ENCODE peak calls at places on chromosomes 7 and 10, in ten cellular contexts. C is mammary epithelial cell; T is mesothelial cell of epicardium; O is psoas muscle; E is WTC11; J is Peyer's patch; L is AG09319; H is thoracic aorta; Y is breast epithelium; X is CD8-positive, alpha-beta T cell. A is an unnamed sample.

GRCh38 chr7:85186521-85187241 is at the start of gene SEMA3D:
- DNase-seq in Y (peak), E (peak), O (peak), X (no peak), C (peak), H (peak), L (no peak), J (peak), T (peak), A (no peak)

GRCh38 chr10:72735288-72735926 is 43.5 kb downstream of the MCU start:
- DNase-seq in E (no peak), L (no peak), J (no peak), X (no peak), C (no peak), T (no peak), O (no peak), H (no peak), Y (no peak), A (no peak)

GRCh38 chr7:30863694-30864011 is 48.0 kb upstream of the AQP1 start:
- DNase-seq in L (peak), H (no peak), J (no peak), O (no peak), Y (no peak), T (no peak), X (no peak), E (no peak), C (no peak), A (no peak)

GRCh38 chr10:116621934-116622655 is 1.3 kb downstream of the PNLIPRP2 start:
- DNase-seq in L (no peak), J (no peak), Y (no peak), E (no peak), C (no peak), O (no peak), T (no peak), H (no peak), X (no peak), A (no peak)

GRCh38 chr10:48927198-48927597 is 12.4 kb downstream of the LRRC18 start:
- DNase-seq in O (no peak), C (no peak), E (no peak), T (no peak), H (no peak), J (no peak), L (no peak), Y (no peak), X (no peak), A (no peak)

GRCh38 chr10:4450169-4450568 is 375.8 kb upstream of the AKR1E2 start:
- DNase-seq in Y (no peak), X (no peak), J (no peak), L (no peak), H (no peak), T (no peak), O (no peak), C (no peak), E (no peak), A (no peak)

GRCh38 chr10:92627845-92628480 is 35.0 kb downstream of the KIF11 start:
- DNase-seq in J (no peak), H (no peak), O (no peak), T (no peak), E (no peak), L (no peak), Y (no peak), C (no peak), X (no peak), A (no peak)

GRCh38 chr7:90530263-90530662 is 60.8 kb downstream of the PTTG1IP2 start:
- DNase-seq in T (no peak), Y (no peak), X (no peak), E (no peak), L (no peak), O (no peak), H (no peak), J (no peak), C (peak), A (no peak)

GRCh38 chr10:77417359-77417758 is 220.2 kb downstream of the KCNMA1 start:
- DNase-seq in J (no peak), E (no peak), Y (no peak), C (no peak), H (no peak), X (no peak), L (no peak), O (no peak), T (no peak), A (no peak)

GRCh38 chr7:154863766-154864530 is 139.0 kb downstream of the PAXIP1 start:
- DNase-seq in E (no peak), L (no peak), J (no peak), X (no peak), C (no peak), H (no peak), T (no peak), Y (no peak), O (no peak), A (no peak)

GRCh38 chr7:75914655-75915415 is at the start of gene POR:
- DNase-seq in T (peak), C (peak), X (peak), Y (peak), O (peak), J (peak), L (peak), E (peak), H (peak), A (no peak)
- TF ChIP-seq CTCF in T (no peak), C (no peak), X (no peak), Y (peak), O (peak), J (peak), L (no peak), E (no peak), H (no peak), A (no peak)

GRCh38 chr10:23694446-23694920 is 255.6 kb downstream of the OTUD1 start:
- DNase-seq in Y (no peak), X (no peak), T (peak), H (no peak), J (no peak), E (peak), O (no peak), L (no peak), C (peak), A (no peak)
- TF ChIP-seq CTCF in Y (no peak), X (no peak), T (no peak), H (no peak), J (no peak), E (no peak), O (no peak), L (no peak), C (no peak), A (no peak)

DNA sequence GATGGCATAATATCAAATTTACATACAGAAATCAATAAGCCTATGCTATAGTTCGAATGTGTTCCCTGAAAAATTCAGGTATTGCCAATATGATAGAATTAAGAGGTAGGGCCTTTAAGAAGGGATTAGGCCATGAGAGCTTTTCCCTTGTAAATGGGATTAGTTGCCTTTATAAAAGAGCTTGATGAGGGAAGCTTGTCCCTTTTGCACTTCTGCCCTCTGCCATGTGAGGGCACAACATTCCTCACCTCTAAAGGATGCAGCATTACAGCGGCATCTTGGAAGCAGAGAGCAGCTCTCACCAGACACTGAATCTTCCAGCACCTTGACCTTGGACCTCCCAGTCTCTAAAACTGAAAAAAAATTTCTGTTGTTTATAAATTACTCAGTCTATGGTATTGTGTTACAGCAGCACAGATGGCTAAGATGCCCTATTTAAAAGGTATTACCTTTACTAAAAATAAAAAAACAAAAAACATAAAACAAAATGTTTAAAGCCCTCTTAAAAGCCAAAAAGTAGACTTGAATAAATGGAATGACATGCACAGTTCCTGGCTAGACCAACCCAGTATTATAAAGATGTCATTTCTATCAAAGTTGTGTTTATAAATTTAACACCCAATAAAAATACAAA is 909.6 kb downstream of the REEP3 start:
- DNase-seq in C (no peak), O (no peak), J (no peak), L (no peak), T (no peak), E (peak), Y (no peak), H (no peak), X (no peak), A (peak)
- TF ChIP-seq CTCF in C (no peak), O (no peak), J (no peak), L (no peak), T (no peak), E (no peak), Y (no peak), H (no peak), X (no peak), A (peak)

GRCh38 chr7:25395976-25396375 is 167.7 kb upstream of the NPVF start:
- DNase-seq in C (no peak), H (no peak), L (no peak), Y (no peak), E (peak), T (no peak), X (no peak), J (no peak), O (no peak), A (no peak)

GRCh38 chr7:25389489-25390106 is 161.3 kb upstream of the NPVF start:
- DNase-seq in L (peak), X (no peak), C (peak), E (no peak), O (no peak), Y (no peak), H (no peak), T (no peak), J (no peak), A (no peak)

GRCh38 chr7:25392571-25393338 is 164.5 kb upstream of the NPVF start:
- DNase-seq in L (no peak), Y (no peak), X (no peak), E (peak), H (no peak), O (no peak), T (no peak), J (no peak), C (no peak), A (no peak)

GRCh38 chr7:25388681-25389080 is 160.4 kb upstream of the NPVF start:
- DNase-seq in J (no peak), C (no peak), O (no peak), T (no peak), X (no peak), Y (no peak), L (no peak), E (no peak), H (no peak), A (no peak)

DNA sequence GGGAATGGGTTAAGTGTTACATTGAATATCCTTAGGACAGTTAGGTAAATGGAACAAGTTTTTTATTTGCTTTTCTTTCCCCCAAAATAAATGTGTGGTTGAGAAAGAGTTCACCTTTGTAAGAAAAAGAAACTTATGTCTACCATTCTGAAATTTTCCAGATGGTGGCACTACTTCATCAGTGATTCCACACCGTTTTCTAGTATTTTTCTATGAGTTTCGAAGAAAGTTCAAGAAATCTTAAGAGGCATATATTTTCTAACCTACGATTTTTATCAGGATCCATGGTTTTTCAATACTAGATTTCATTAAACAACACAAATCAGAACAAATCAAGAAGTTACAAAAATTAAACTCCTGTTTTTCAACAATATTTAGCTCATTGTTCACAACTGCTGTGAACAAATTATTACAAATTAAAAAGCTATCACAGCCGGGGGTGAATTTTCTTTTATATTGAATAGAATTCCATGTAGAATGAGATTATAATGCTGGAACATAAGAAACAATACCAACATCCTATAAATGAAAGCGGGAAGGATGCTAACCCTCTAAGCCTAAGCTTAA is 163.1 kb upstream of the NPVF start:
- DNase-seq in X (no peak), T (no peak), H (no peak), J (no peak), L (no peak), E (no peak), C (no peak), O (no peak), Y (no peak), A (no peak)
- TF ChIP-seq CTCF in X (no peak), T (peak), H (peak), J (peak), L (peak), E (no peak), C (peak), O (peak), Y (peak), A (peak)

GRCh38 chr10:7146189-7146588 is 264.6 kb downstream of the SFMBT2 start:
- DNase-seq in L (no peak), X (no peak), J (no peak), Y (no peak), C (no peak), E (no peak), H (no peak), O (no peak), T (no peak), A (no peak)
- TF ChIP-seq CTCF in L (no peak), X (no peak), J (no peak), Y (no peak), C (no peak), E (no peak), H (no peak), O (no peak), T (no peak), A (no peak)

GRCh38 chr7:150566572-150566971 is 618 bp upstream of the GIMAP4 start:
- DNase-seq in Y (no peak), L (no peak), E (no peak), X (no peak), H (no peak), J (no peak), C (no peak), T (no peak), O (no peak), A (no peak)
- TF ChIP-seq CTCF in Y (no peak), L (no peak), E (no peak), X (no peak), H (no peak), J (no peak), C (no peak), T (no peak), O (no peak), A (no peak)

DNA sequence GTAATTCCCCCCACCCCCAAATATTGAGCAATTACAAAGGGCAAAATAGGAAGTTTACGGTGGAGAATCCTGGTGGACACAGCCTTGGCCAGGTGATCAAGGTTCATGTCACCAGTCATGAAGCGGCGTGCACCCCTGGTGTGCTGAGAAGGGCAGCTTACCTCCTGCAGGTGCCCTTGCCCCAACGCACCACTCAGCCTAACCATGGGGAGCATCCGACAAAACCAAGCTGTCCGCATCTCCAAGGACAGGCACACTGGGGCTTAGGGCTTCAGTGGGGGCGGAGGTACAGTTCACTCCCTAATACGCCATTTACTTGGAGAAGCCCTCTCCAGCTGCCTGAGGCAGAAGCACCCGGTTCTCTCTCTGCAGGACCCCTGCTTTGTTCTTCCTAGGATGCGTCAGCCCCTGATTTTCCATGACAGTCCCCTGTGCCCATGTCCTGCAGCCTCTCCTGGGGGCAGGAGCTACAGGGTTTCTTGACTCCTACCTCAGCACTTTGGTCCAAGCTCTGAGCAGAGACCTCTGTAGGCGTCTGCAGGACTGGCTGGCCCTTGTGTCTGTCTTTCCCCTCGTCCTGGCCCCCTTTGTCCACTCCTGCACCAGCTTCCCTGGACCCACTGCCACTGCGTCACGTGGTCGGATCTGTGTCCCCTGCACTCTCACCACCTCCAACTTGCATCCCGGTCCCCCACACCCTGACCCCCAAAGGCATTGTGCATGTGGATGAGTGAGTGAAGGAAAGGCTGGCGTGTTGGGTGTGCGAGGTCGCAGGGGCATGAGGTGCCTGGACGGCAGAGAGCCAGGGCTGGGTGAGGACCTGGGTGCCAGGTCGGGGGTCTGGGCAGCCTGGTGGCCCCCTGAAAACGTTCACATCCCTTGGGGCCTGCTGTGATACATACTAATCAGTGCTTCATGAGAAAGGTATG is 113.7 kb downstream of the LHPP start:
- DNase-seq in J (no peak), H (no peak), L (no peak), T (no peak), Y (no peak), X (no peak), O (no peak), C (no peak), E (no peak), A (no peak)
- TF ChIP-seq CTCF in J (no peak), H (no peak), L (no peak), T (no peak), Y (no peak), X (no peak), O (no peak), C (no peak), E (no peak), A (no peak)

DNA sequence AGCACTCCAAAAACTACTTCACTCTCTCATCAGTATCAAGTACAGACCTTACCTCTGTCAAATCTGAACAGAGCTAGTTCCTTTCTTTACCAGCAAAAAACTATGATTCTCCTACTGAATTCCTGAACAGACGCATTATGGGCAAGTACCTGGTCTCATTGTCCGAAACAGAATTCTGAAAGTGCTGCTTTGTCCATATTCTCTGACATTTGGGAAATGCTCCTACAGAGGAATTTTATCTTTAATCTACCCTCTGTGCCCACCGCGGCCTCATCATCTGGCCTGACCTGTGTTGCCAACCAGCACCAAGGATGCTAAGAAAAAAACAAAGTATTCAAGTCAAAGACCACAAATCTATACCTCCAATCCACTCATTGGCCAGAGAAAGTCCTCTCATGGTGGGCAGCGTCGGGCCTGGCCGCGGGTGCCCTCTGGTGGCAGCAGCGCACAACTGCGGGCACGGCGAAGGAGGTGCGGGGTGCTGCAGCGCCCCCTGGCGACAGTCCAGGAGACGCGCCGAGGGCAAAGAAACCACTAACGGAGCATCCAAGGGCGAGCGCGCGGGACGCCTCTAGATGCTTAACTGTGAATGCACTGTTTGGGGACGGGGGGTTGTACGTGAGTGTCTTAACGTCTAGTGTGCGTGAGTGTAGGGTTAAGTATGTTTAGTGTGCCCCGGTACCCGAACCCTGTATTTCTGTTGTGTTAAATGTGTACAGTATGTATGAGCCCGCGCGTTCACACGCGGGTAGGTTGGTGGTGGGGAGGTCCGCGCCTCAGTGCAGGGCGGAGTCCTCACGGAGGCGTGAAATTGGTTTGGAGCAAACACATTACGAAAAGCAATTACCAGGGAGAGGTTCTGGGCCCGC is 5.0 kb upstream of the GBX1 start:
- DNase-seq in X (peak), J (peak), C (peak), H (no peak), L (peak), Y (peak), E (peak), O (peak), T (peak), A (no peak)
- TF ChIP-seq CTCF in X (peak), J (peak), C (peak), H (peak), L (no peak), Y (peak), E (peak), O (peak), T (peak), A (peak)

A was measured in epithelial cell of proximal tubule.